ENCODE peak calls at places on chromosomes 2 and 18, in seven cellular contexts. One of them, this sample, is unnamed.

GRCh38 chr2:135050132-135050531 is 2.0 kb upstream of the RAB3GAP1 start:
- DNase-seq in neuronal stem cell: no peak
- DNase-seq in trophoblast cell: no peak
- DNase-seq in H1: no peak
- DNase-seq in mesenchymal stem cell: no peak
- DNase-seq in mesendoderm: no peak
- DNase-seq in H9: no peak
- DNase-seq in this sample: no peak

GRCh38 chr2:182593394-182593707 is 122.7 kb upstream of the DNAJC10 start:
- DNase-seq in mesendoderm: no peak
- DNase-seq in H1: no peak
- DNase-seq in mesenchymal stem cell: peak; percentile 77
- DNase-seq in trophoblast cell: no peak
- DNase-seq in neuronal stem cell: no peak
- DNase-seq in H9: no peak
- DNase-seq in this sample: peak; percentile 90

GRCh38 chr2:17270894-17271293 is 247.3 kb downstream of the RAD51AP2 start:
- DNase-seq in trophoblast cell: peak; percentile 22
- DNase-seq in mesendoderm: no peak
- DNase-seq in H9: no peak
- DNase-seq in mesenchymal stem cell: no peak
- DNase-seq in H1: no peak
- DNase-seq in neuronal stem cell: no peak
- DNase-seq in this sample: no peak

GRCh38 chr18:9022397-9023170 is 79.9 kb upstream of the NDUFV2 start:
- DNase-seq in H9: no peak
- DNase-seq in H1: no peak
- DNase-seq in neuronal stem cell: no peak
- DNase-seq in trophoblast cell: no peak
- DNase-seq in mesenchymal stem cell: no peak
- DNase-seq in mesendoderm: no peak
- DNase-seq in this sample: no peak

GRCh38 chr2:158845869-158846268 is 50.8 kb downstream of the DAPL1 start:
- DNase-seq in trophoblast cell: no peak
- DNase-seq in H9: no peak
- DNase-seq in H1: no peak
- DNase-seq in mesenchymal stem cell: no peak
- DNase-seq in mesendoderm: peak; percentile 8
- DNase-seq in neuronal stem cell: no peak
- DNase-seq in this sample: no peak

GRCh38 chr2:43484323-43484930 is 111.4 kb downstream of the THADA start:
- DNase-seq in trophoblast cell: peak; percentile 88
- DNase-seq in H1: peak; percentile 21
- DNase-seq in mesendoderm: peak; percentile 84
- DNase-seq in neuronal stem cell: peak; percentile 74
- DNase-seq in mesenchymal stem cell: peak; percentile 83
- DNase-seq in H9: no peak
- DNase-seq in this sample: peak; percentile 85

GRCh38 chr2:13413989-13414388 is 697.3 kb downstream of the TRIB2 start:
- DNase-seq in trophoblast cell: no peak
- DNase-seq in neuronal stem cell: no peak
- DNase-seq in H9: no peak
- DNase-seq in mesenchymal stem cell: no peak
- DNase-seq in H1: no peak
- DNase-seq in mesendoderm: peak; percentile 52
- DNase-seq in this sample: no peak

GRCh38 chr18:70892381-70892780 is 603.5 kb downstream of the SOCS6 start:
- DNase-seq in mesendoderm: no peak
- DNase-seq in neuronal stem cell: no peak
- DNase-seq in trophoblast cell: no peak
- DNase-seq in H9: no peak
- DNase-seq in mesenchymal stem cell: no peak
- DNase-seq in H1: no peak
- DNase-seq in this sample: no peak

GRCh38 chr2:105042189-105042588 is 4.3 kb downstream of the MRPS9 start:
- DNase-seq in neuronal stem cell: no peak
- DNase-seq in H1: no peak
- DNase-seq in mesendoderm: peak; percentile 49
- DNase-seq in trophoblast cell: no peak
- DNase-seq in mesenchymal stem cell: no peak
- DNase-seq in H9: peak; percentile 34
- DNase-seq in this sample: no peak

GRCh38 chr2:69190743-69191425 is 177.9 kb downstream of the ANTXR1 start:
- DNase-seq in mesenchymal stem cell: no peak
- DNase-seq in mesendoderm: peak; percentile 49
- DNase-seq in H1: no peak
- DNase-seq in H9: no peak
- DNase-seq in trophoblast cell: no peak
- DNase-seq in neuronal stem cell: no peak
- DNase-seq in this sample: no peak

GRCh38 chr2:48927355-48927754 is 171.8 kb upstream of the LHCGR start:
- DNase-seq in neuronal stem cell: no peak
- DNase-seq in mesenchymal stem cell: no peak
- DNase-seq in mesendoderm: no peak
- DNase-seq in H9: no peak
- DNase-seq in H1: no peak
- DNase-seq in trophoblast cell: no peak
- DNase-seq in this sample: no peak

DNA sequence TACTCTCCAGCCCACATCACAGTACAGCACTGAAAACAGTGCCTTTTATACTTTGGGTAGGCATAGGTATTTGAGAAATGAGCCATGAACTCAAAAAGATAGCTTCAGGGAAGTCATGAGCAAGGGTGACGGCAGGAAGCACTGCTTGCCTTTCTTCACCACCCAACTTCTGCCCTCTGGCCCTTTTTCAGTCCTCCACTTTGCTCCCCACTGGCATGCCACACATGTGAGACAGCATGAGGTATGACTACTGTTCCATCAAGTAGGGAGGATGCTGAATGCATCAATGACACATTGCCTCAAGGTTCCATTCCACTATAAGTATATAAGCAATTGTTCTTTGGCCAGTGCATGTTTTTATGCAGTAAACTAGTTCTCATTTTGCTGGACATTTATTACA is 373.0 kb downstream of the NRXN1 start:
- DNase-seq in H1: no peak
- DNase-seq in trophoblast cell: peak; percentile 67
- DNase-seq in neuronal stem cell: no peak
- DNase-seq in mesendoderm: peak; percentile 53
- DNase-seq in H9: no peak
- DNase-seq in mesenchymal stem cell: no peak
- DNase-seq in this sample: peak; percentile 4
- H3K18ac ChIP-seq in H1: no peak overlapping the region
- H3K18ac ChIP-seq in trophoblast cell: no peak overlapping the region
- H3K18ac ChIP-seq in neuronal stem cell: no peak overlapping the region
- H3K18ac ChIP-seq in mesendoderm: no peak overlapping the region
- H3K18ac ChIP-seq in H9: no peak overlapping the region
- H3K18ac ChIP-seq in mesenchymal stem cell: no peak overlapping the region
- H3K18ac ChIP-seq in this sample: no peak overlapping the region

GRCh38 chr18:13455470-13455869 is 236.9 kb downstream of the LDLRAD4 start:
- DNase-seq in trophoblast cell: no peak
- DNase-seq in mesendoderm: no peak
- DNase-seq in H9: no peak
- DNase-seq in H1: no peak
- DNase-seq in mesenchymal stem cell: no peak
- DNase-seq in neuronal stem cell: no peak
- DNase-seq in this sample: no peak
- H3K18ac ChIP-seq in trophoblast cell: no peak overlapping the region
- H3K18ac ChIP-seq in mesendoderm: no peak overlapping the region
- H3K18ac ChIP-seq in H9: no peak overlapping the region
- H3K18ac ChIP-seq in H1: no peak overlapping the region
- H3K18ac ChIP-seq in mesenchymal stem cell: no peak overlapping the region
- H3K18ac ChIP-seq in neuronal stem cell: no peak overlapping the region
- H3K18ac ChIP-seq in this sample: no peak overlapping the region

GRCh38 chr2:100235581-100235980 is 86.7 kb downstream of the LONRF2 start:
- DNase-seq in mesendoderm: no peak
- DNase-seq in mesenchymal stem cell: no peak
- DNase-seq in neuronal stem cell: no peak
- DNase-seq in trophoblast cell: no peak
- DNase-seq in H9: no peak
- DNase-seq in H1: no peak
- DNase-seq in this sample: no peak

GRCh38 chr2:100237046-100237615 is 85.2 kb downstream of the LONRF2 start:
- DNase-seq in mesenchymal stem cell: no peak
- DNase-seq in neuronal stem cell: no peak
- DNase-seq in H1: no peak
- DNase-seq in trophoblast cell: peak; percentile 74
- DNase-seq in mesendoderm: peak; percentile 83
- DNase-seq in H9: peak; percentile 17
- DNase-seq in this sample: peak; percentile 31

GRCh38 chr2:100235098-100235497 is 87.2 kb downstream of the LONRF2 start:
- DNase-seq in trophoblast cell: peak; percentile 67
- DNase-seq in H1: no peak
- DNase-seq in H9: peak; percentile 38
- DNase-seq in mesendoderm: peak; percentile 11
- DNase-seq in mesenchymal stem cell: peak; percentile 30
- DNase-seq in neuronal stem cell: no peak
- DNase-seq in this sample: peak; percentile 33

GRCh38 chr2:100236166-100236565 is 86.1 kb downstream of the LONRF2 start:
- DNase-seq in H9: no peak
- DNase-seq in H1: no peak
- DNase-seq in neuronal stem cell: no peak
- DNase-seq in trophoblast cell: no peak
- DNase-seq in mesendoderm: no peak
- DNase-seq in mesenchymal stem cell: no peak
- DNase-seq in this sample: no peak

DNA sequence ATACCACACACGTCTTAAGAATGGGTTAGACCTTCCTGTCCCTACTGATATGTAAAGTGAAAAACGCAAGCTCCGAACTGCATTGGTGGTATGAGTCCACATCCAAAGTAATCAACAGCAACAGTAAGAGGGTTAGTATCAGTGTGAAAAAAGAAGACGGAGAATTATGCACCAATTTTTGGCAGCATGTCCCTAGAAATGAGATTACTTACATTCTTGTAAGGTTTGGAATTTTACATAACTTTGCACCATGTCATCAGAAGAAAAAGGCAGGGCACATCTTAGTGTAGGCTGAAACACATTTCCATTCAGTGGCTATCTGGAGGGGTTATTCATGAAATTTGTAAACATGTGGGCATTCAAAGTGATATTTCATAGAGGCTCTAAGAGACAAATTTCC is 88.2 kb downstream of the LONRF2 start:
- DNase-seq in mesendoderm: no peak
- DNase-seq in mesenchymal stem cell: peak; percentile 48
- DNase-seq in trophoblast cell: peak; percentile 85
- DNase-seq in H9: no peak
- DNase-seq in neuronal stem cell: no peak
- DNase-seq in H1: no peak
- DNase-seq in this sample: peak; percentile 68
- H3K18ac ChIP-seq in mesendoderm: no peak overlapping the region
- H3K18ac ChIP-seq in mesenchymal stem cell: no peak overlapping the region
- H3K18ac ChIP-seq in trophoblast cell: no peak overlapping the region
- H3K18ac ChIP-seq in H9: no peak overlapping the region
- H3K18ac ChIP-seq in neuronal stem cell: no peak overlapping the region
- H3K18ac ChIP-seq in H1: no peak overlapping the region
- H3K18ac ChIP-seq in this sample: peak overlapping the region; percentile 46

GRCh38 chr2:241123816-241124536 is 21.9 kb upstream of the MTERF4 start:
- DNase-seq in neuronal stem cell: no peak
- DNase-seq in mesenchymal stem cell: no peak
- DNase-seq in mesendoderm: no peak
- DNase-seq in H9: no peak
- DNase-seq in trophoblast cell: no peak
- DNase-seq in H1: no peak
- DNase-seq in this sample: no peak
- H3K18ac ChIP-seq in neuronal stem cell: no peak overlapping the region
- H3K18ac ChIP-seq in mesenchymal stem cell: no peak overlapping the region
- H3K18ac ChIP-seq in mesendoderm: no peak overlapping the region
- H3K18ac ChIP-seq in H9: no peak overlapping the region
- H3K18ac ChIP-seq in trophoblast cell: no peak overlapping the region
- H3K18ac ChIP-seq in H1: no peak overlapping the region
- H3K18ac ChIP-seq in this sample: no peak overlapping the region

DNA sequence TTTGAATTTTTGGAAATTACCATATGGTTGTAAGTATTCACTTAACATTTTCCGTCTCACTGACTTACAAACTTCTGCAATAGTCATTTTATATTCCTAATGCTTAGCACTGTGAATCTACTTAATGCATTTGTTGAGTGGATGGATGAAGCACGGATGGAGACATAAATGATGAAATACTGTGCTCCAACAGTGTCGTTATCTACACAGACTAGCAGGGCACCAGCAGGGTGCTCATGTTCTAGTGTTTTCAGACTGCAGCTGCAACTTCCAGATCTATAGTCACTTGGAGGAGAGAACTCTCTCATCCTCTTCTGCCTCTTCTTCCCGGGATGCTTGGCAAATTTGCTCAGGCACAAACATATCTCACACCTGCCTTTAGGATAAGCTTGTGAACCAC is 797.8 kb downstream of the MBD2 start:
- DNase-seq in neuronal stem cell: no peak
- DNase-seq in mesenchymal stem cell: no peak
- DNase-seq in trophoblast cell: peak; percentile 33
- DNase-seq in H9: no peak
- DNase-seq in mesendoderm: peak; percentile 71
- DNase-seq in H1: no peak
- DNase-seq in this sample: no peak
- H3K18ac ChIP-seq in neuronal stem cell: no peak overlapping the region
- H3K18ac ChIP-seq in mesenchymal stem cell: no peak overlapping the region
- H3K18ac ChIP-seq in trophoblast cell: no peak overlapping the region
- H3K18ac ChIP-seq in H9: no peak overlapping the region
- H3K18ac ChIP-seq in mesendoderm: no peak overlapping the region
- H3K18ac ChIP-seq in H1: no peak overlapping the region
- H3K18ac ChIP-seq in this sample: no peak overlapping the region

GRCh38 chr18:63534615-63535014 is 7.6 kb upstream of the SERPINB12 start:
- DNase-seq in H1: no peak
- DNase-seq in neuronal stem cell: no peak
- DNase-seq in trophoblast cell: no peak
- DNase-seq in H9: no peak
- DNase-seq in mesenchymal stem cell: no peak
- DNase-seq in mesendoderm: no peak
- DNase-seq in this sample: no peak
- H3K18ac ChIP-seq in H1: no peak overlapping the region
- H3K18ac ChIP-seq in neuronal stem cell: no peak overlapping the region
- H3K18ac ChIP-seq in trophoblast cell: no peak overlapping the region
- H3K18ac ChIP-seq in H9: no peak overlapping the region
- H3K18ac ChIP-seq in mesenchymal stem cell: no peak overlapping the region
- H3K18ac ChIP-seq in mesendoderm: no peak overlapping the region
- H3K18ac ChIP-seq in this sample: no peak overlapping the region